ENCODE peak calls at places on chromosome 18, in seven cellular contexts. R is mucosa of descending colon, O is cardiac fibroblast, M is astrocyte of the spinal cord, E is HCT116, G is astrocyte of the cerebellum, T is hepatocyte. D is an unnamed sample.

GRCh38 chr18:70453058-70453775 is 164.4 kb downstream of the SOCS6 start:
- DNase-seq in M (no peak), E (no peak), G (no peak), O (peak), R (no peak), T (no peak), D (no peak)

GRCh38 chr18:58493070-58493469 is 135.8 kb downstream of the ALPK2 start:
- DNase-seq in M (no peak), R (no peak), T (no peak), G (no peak), E (no peak), O (no peak), D (no peak)

GRCh38 chr18:24398515-24398914 is 891 bp upstream of the OSBPL1A start:
- DNase-seq in T (peak), G (peak), R (peak), O (no peak), M (peak), E (peak), D (no peak)

GRCh38 chr18:31070206-31070605 is 27.7 kb upstream of the DSC3 start:
- DNase-seq in G (peak), E (no peak), T (no peak), O (no peak), R (no peak), M (peak), D (no peak)

GRCh38 chr18:74946646-74947045 is 262.3 kb downstream of the PTGR3 start:
- DNase-seq in R (no peak), T (no peak), E (no peak), M (no peak), G (no peak), O (peak), D (no peak)

GRCh38 chr18:3402962-3403585 is 46.9 kb upstream of the TGIF1 start:
- DNase-seq in O (peak), T (peak), R (no peak), E (no peak), M (no peak), G (no peak), D (no peak)

GRCh38 chr18:22113144-22113813 is 56.1 kb upstream of the GATA6 start:
- DNase-seq in O (no peak), M (no peak), G (no peak), E (no peak), T (no peak), R (peak), D (no peak)

GRCh38 chr18:25818505-25818904 is 271.9 kb downstream of the SS18 start:
- DNase-seq in R (no peak), O (no peak), G (no peak), T (no peak), E (no peak), M (no peak), D (no peak)

GRCh38 chr18:58666176-58666575 is 5.1 kb upstream of the MALT1 start:
- DNase-seq in R (no peak), T (no peak), G (no peak), O (no peak), E (no peak), M (no peak), D (no peak)

GRCh38 chr18:32328379-32328778 is 138.5 kb downstream of the MEP1B start:
- DNase-seq in R (no peak), E (no peak), O (peak), G (no peak), M (peak), T (no peak), D (no peak)

GRCh38 chr18:9574473-9575115 is 39.8 kb downstream of the PPP4R1 start:
- DNase-seq in O (no peak), G (no peak), T (no peak), R (no peak), M (no peak), E (no peak), D (no peak)

GRCh38 chr18:9577361-9577760 is 37.0 kb downstream of the PPP4R1 start:
- DNase-seq in E (no peak), T (no peak), M (no peak), O (no peak), G (no peak), R (no peak), D (no peak)

GRCh38 chr18:9578306-9578705 is 36.1 kb downstream of the PPP4R1 start:
- DNase-seq in M (no peak), O (peak), T (no peak), R (no peak), E (no peak), G (no peak), D (no peak)

GRCh38 chr18:9571546-9571945 is 42.8 kb downstream of the PPP4R1 start:
- DNase-seq in O (no peak), M (no peak), E (no peak), T (no peak), R (peak), G (no peak), D (no peak)

DNA sequence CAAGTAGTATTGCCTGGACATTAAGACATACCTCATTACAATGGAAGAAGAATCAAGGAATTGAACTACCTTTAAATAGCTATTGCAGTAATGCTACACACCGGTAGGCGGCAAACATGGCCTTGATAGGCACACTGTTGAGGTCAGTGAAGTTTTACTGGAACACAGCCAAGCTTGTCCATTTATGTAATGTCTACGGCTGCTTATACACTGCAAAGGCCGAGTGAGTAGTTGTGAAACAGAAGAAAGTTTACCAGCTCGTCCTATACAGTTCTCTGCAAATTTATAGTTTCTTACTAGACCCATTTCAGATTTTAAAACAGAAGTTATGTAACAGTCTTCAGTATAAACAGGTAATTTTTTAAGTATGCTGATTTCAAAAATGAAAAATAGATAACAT is 38.8 kb downstream of the PPP4R1 start:
- DNase-seq in O (peak), E (peak), R (peak), G (peak), M (peak), T (peak), D (peak)
- TF ChIP-seq CTCF in O (peak), E (peak), R (peak), G (peak), M (peak), T (peak), D (peak)

GRCh38 chr18:66655407-66655806 is 51.5 kb upstream of the CDH19 start:
- DNase-seq in G (no peak), R (no peak), O (no peak), E (no peak), T (no peak), M (no peak), D (no peak)
- TF ChIP-seq CTCF in G (no peak), R (no peak), O (no peak), E (no peak), T (no peak), M (no peak), D (no peak)

GRCh38 chr18:37584217-37584616 is 18.6 kb upstream of the CELF4 start:
- DNase-seq in G (no peak), E (no peak), O (no peak), T (no peak), M (no peak), R (no peak), D (no peak)

GRCh38 chr18:37584952-37585695 is 19.5 kb upstream of the CELF4 start:
- DNase-seq in T (no peak), M (no peak), E (no peak), R (no peak), G (no peak), O (no peak), D (no peak)

GRCh38 chr18:37588289-37588688 is 22.7 kb upstream of the CELF4 start:
- DNase-seq in R (no peak), G (no peak), M (no peak), O (no peak), E (no peak), T (no peak), D (no peak)

GRCh38 chr18:37590346-37590745 is 24.7 kb upstream of the CELF4 start:
- DNase-seq in T (no peak), E (no peak), M (no peak), R (no peak), O (no peak), G (no peak), D (no peak)

DNA sequence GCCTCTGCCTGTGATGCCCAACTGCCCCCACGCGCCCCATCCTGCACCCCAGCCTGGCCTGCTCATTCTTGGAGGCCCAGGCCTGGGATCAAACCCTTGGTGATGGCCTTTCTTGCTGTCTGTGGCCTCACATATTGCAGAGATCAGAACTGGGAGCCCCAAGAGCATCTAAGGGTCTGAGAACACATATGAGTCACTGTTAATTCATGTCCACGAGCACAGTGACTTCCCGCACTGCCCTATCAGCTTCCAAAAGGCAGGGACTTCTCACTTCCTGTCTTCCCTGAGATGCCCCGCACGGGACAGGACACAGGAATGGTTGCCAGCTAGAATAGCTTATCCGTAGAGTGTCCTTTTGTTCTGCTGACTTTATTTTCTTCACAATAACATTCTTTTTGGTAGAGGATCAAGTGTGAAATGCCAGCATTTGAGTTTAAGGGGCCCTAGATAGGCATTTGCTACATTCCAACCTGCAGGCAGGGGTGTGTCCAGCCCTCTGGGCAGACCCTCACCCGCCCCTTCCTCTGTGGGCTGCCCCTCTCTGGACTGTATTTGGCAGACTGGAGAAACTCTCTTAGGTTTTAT is 21.1 kb upstream of the CELF4 start:
- DNase-seq in O (no peak), M (no peak), T (no peak), E (no peak), G (no peak), R (no peak), D (no peak)
- TF ChIP-seq CTCF in O (no peak), M (no peak), T (no peak), E (no peak), G (no peak), R (no peak), D (no peak)

GRCh38 chr18:47550611-47551010 is 299.2 kb upstream of the SKOR2 start:
- DNase-seq in R (no peak), T (no peak), M (no peak), G (no peak), E (no peak), O (no peak), D (no peak)

GRCh38 chr18:47547539-47548202 is 296.2 kb upstream of the SKOR2 start:
- DNase-seq in T (no peak), M (no peak), G (no peak), R (no peak), O (no peak), E (no peak), D (no peak)

GRCh38 chr18:47545613-47546012 is 294.2 kb upstream of the SKOR2 start:
- DNase-seq in R (no peak), E (no peak), G (no peak), T (no peak), O (no peak), M (no peak), D (no peak)

GRCh38 chr18:47552783-47553182 is 301.3 kb upstream of the SKOR2 start:
- DNase-seq in R (no peak), T (no peak), E (no peak), O (no peak), G (no peak), M (no peak), D (no peak)

DNA sequence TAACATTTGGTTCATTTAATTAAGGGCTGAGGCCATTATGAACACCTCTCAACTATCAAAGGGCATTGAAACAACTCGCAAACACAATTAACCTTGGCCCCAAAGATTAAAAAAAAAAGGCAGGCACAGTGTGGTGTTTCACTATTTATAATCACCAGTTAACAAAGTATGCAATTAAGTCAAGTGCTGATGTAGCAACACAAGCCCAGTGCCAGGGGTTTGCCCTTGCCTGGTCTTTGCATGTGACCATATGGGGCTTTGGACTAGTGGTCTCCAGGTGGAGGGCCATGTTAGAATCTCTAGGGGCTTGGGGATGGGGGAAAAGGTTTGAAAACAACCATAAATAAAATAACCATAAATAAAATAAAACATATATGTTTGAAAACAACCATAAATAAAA is 297.7 kb upstream of the SKOR2 start:
- DNase-seq in G (no peak), M (no peak), T (no peak), E (no peak), O (no peak), R (no peak), D (no peak)
- TF ChIP-seq CTCF in G (no peak), M (no peak), T (no peak), E (no peak), O (no peak), R (no peak), D (no peak)

DNA sequence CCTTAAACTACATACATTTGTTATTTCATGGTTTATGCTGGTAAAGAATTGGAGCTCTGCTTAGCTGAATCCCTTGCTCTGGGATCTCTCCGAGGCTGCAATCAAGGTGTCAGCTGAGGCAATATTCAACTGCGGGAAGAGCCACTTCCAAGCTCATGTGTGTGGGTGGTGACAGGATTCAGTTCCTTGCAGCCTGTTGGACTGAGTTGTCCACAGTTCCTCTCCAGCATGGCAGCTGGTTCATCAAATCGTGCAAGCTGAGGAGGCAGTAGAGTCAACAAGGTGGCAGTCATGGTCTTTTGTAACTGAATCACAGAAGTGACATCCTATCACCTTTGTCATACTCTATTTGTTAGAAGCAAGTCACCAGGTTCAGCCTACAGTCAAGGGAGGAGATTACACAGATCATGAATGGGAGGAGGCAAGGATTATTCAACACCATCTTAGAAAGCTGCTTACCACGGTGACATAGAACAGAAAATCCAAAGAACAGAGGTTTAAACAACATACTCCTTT is 56.9 kb downstream of the CTIF start:
- DNase-seq in G (no peak), E (no peak), M (no peak), O (no peak), R (no peak), T (no peak), D (no peak)
- TF ChIP-seq CTCF in G (no peak), E (no peak), M (no peak), O (no peak), R (no peak), T (no peak), D (no peak)

GRCh38 chr18:54173980-54174611 is 50.4 kb downstream of the MBD2 start:
- DNase-seq in M (no peak), E (no peak), O (no peak), G (no peak), T (no peak), R (no peak), D (no peak)
- TF ChIP-seq CTCF in M (no peak), E (no peak), O (no peak), G (no peak), T (no peak), R (no peak), D (no peak)

D was measured in type B pancreatic cell.